ENCODE peak calls at places on chromosomes 4 and X, in four cellular contexts. One of them, this sample, is unnamed. For H3K4me1 and H3K27me3, the result is how much of the 10 kb centered on the place peaks cover.

GRCh38 chr4:11312389-11312788 is 116.3 kb downstream of the HS3ST1 start:
- DNase-seq in GM23248: no peak
- DNase-seq in colonic mucosa: no peak
- DNase-seq in tibial nerve: no peak
- DNase-seq in this sample: no peak

GRCh38 chrX:27186671-27187070 is 276.5 kb downstream of the PPP4R3C start:
- DNase-seq in GM23248: peak
- DNase-seq in colonic mucosa: no peak
- DNase-seq in tibial nerve: no peak
- DNase-seq in this sample: peak

GRCh38 chr4:30718889-30719252 is 1.3 kb upstream of the PCDH7 start:
- DNase-seq in GM23248: peak
- DNase-seq in colonic mucosa: no peak
- DNase-seq in tibial nerve: no peak
- DNase-seq in this sample: no peak

GRCh38 chr4:2534904-2535385 is 1.5 kb upstream of the FAM193A start:
- DNase-seq in GM23248: peak
- DNase-seq in colonic mucosa: no peak
- DNase-seq in tibial nerve: no peak
- DNase-seq in this sample: no peak

GRCh38 chrX:21943460-21944135 is 3.1 kb downstream of the SMS start:
- DNase-seq in GM23248: peak
- DNase-seq in colonic mucosa: no peak
- DNase-seq in tibial nerve: no peak
- DNase-seq in this sample: no peak

GRCh38 chrX:95950679-95951078 is 734.0 kb upstream of the DIAPH2 start:
- DNase-seq in GM23248: no peak
- DNase-seq in colonic mucosa: no peak
- DNase-seq in tibial nerve: no peak
- DNase-seq in this sample: no peak

GRCh38 chr4:82792912-82793649 is 5.5 kb downstream of the SCD5 start:
- DNase-seq in GM23248: peak
- DNase-seq in colonic mucosa: no peak
- DNase-seq in tibial nerve: no peak
- DNase-seq in this sample: no peak

GRCh38 chr4:116942315-116942714 is 143.1 kb downstream of the TRAM1L1 start:
- DNase-seq in GM23248: no peak
- DNase-seq in colonic mucosa: no peak
- DNase-seq in tibial nerve: no peak
- DNase-seq in this sample: no peak

GRCh38 chr4:623914-624626 is 1.3 kb upstream of the PDE6B start:
- DNase-seq in GM23248: peak
- DNase-seq in colonic mucosa: no peak
- DNase-seq in tibial nerve: no peak
- DNase-seq in this sample: no peak

GRCh38 chr4:94262163-94263016 is 54.7 kb downstream of the SMARCAD1 start:
- DNase-seq in GM23248: no peak
- DNase-seq in colonic mucosa: no peak
- DNase-seq in tibial nerve: no peak
- DNase-seq in this sample: no peak

GRCh38 chrX:13064599-13065143 is 20.3 kb upstream of the FAM9C start:
- DNase-seq in GM23248: peak
- DNase-seq in colonic mucosa: no peak
- DNase-seq in tibial nerve: no peak
- DNase-seq in this sample: no peak

GRCh38 chrX:148573119-148573518 is 72.7 kb downstream of the AFF2 start:
- DNase-seq in GM23248: no peak
- DNase-seq in colonic mucosa: no peak
- DNase-seq in tibial nerve: no peak
- DNase-seq in this sample: no peak

GRCh38 chr4:181998588-181998987 is 244.6 kb upstream of the TENM3 start:
- DNase-seq in GM23248: no peak
- DNase-seq in colonic mucosa: no peak
- DNase-seq in tibial nerve: no peak
- DNase-seq in this sample: no peak

GRCh38 chr4:6275351-6275750 is 5.7 kb downstream of the WFS1 start:
- DNase-seq in GM23248: no peak
- DNase-seq in colonic mucosa: no peak
- DNase-seq in tibial nerve: no peak
- DNase-seq in this sample: no peak

GRCh38 chr4:128228021-128228571 is 59.5 kb downstream of the PGRMC2 start:
- DNase-seq in GM23248: no peak
- DNase-seq in colonic mucosa: no peak
- DNase-seq in tibial nerve: no peak
- DNase-seq in this sample: no peak

GRCh38 chr4:30722916-30723270 is 2.7 kb downstream of the PCDH7 start:
- DNase-seq in GM23248: no peak
- DNase-seq in colonic mucosa: peak
- DNase-seq in tibial nerve: no peak
- DNase-seq in this sample: no peak

GRCh38 chr4:84968936-84969335 is 2.4 kb upstream of the WDFY3 start:
- DNase-seq in GM23248: no peak
- DNase-seq in colonic mucosa: no peak
- DNase-seq in tibial nerve: no peak
- DNase-seq in this sample: no peak

GRCh38 chr4:2321279-2322196 is 59.6 kb upstream of the MXD4 start:
- DNase-seq in GM23248: no peak
- DNase-seq in colonic mucosa: no peak
- DNase-seq in tibial nerve: no peak
- DNase-seq in this sample: no peak

GRCh38 chrX:71609095-71609750 is 9.1 kb downstream of the CXCR3 start:
- DNase-seq in GM23248: no peak
- DNase-seq in colonic mucosa: no peak
- DNase-seq in tibial nerve: no peak
- DNase-seq in this sample: no peak

DNA sequence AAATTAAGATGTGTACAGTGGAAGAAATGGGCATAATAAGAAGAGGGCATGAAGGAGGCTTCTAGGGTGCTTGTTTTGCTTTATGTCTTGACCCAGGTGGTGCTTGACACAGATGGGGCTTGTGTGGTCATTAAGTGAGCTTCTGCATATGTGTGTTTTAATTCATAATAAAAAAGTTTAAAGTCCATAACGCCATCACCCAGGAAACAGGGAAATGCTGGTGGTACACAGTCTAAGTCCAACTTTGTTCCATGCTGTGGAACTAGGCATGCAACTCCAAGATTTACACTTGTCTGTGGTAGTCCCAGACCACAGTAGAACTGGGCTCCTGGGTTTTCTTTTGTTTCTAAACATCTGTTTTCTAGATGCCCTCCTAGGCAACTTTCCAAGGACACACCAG is 511.9 kb downstream of the MID1IP1 start:
- DNase-seq in GM23248: no peak
- DNase-seq in colonic mucosa: no peak
- DNase-seq in tibial nerve: no peak
- DNase-seq in this sample: no peak
- H3K4me1 ChIP-seq in GM23248: under half
- H3K4me1 ChIP-seq in colonic mucosa: under half
- H3K4me1 ChIP-seq in tibial nerve: under half
- H3K4me1 ChIP-seq in this sample: under half

DNA sequence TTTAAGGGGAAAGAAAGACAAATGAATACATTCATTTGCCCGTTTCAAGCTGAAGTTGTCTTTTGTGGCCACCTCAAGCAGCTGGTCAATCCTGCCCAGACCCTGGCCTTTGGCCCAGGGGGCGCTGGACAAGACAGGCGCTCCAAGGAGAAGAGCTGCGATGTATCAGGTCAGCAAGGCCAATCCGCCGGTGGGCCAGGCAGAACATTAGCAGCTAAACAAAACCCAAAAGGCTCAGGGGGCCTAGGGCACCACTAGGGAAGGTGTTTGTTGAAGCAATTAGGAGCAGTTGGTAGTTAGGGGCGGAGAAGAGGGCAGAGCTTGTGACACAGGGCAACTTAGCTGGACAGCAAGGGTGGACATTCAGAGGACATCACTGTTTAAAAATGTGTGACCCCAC is 60.8 kb upstream of the TMEM33 start:
- DNase-seq in GM23248: no peak
- DNase-seq in colonic mucosa: no peak
- DNase-seq in tibial nerve: no peak
- DNase-seq in this sample: no peak
- H3K27me3 ChIP-seq in GM23248: half or more
- H3K27me3 ChIP-seq in colonic mucosa: under half
- H3K27me3 ChIP-seq in tibial nerve: half or more
- H3K27me3 ChIP-seq in this sample: half or more

GRCh38 chr4:133150643-133151300 is 1.7 kb downstream of the PCDH10 start:
- DNase-seq in GM23248: peak
- DNase-seq in colonic mucosa: no peak
- DNase-seq in tibial nerve: no peak
- DNase-seq in this sample: no peak

GRCh38 chr4:133149364-133149695 is 236 bp downstream of the PCDH10 start:
- DNase-seq in GM23248: no peak
- DNase-seq in colonic mucosa: no peak
- DNase-seq in tibial nerve: no peak
- DNase-seq in this sample: no peak

GRCh38 chr4:133151301-133151680 is 2.2 kb downstream of the PCDH10 start:
- DNase-seq in GM23248: peak
- DNase-seq in colonic mucosa: no peak
- DNase-seq in tibial nerve: no peak
- DNase-seq in this sample: no peak

GRCh38 chr4:133148690-133149363 is at the start of gene PCDH10:
- DNase-seq in GM23248: peak
- DNase-seq in colonic mucosa: peak
- DNase-seq in tibial nerve: peak
- DNase-seq in this sample: peak

DNA sequence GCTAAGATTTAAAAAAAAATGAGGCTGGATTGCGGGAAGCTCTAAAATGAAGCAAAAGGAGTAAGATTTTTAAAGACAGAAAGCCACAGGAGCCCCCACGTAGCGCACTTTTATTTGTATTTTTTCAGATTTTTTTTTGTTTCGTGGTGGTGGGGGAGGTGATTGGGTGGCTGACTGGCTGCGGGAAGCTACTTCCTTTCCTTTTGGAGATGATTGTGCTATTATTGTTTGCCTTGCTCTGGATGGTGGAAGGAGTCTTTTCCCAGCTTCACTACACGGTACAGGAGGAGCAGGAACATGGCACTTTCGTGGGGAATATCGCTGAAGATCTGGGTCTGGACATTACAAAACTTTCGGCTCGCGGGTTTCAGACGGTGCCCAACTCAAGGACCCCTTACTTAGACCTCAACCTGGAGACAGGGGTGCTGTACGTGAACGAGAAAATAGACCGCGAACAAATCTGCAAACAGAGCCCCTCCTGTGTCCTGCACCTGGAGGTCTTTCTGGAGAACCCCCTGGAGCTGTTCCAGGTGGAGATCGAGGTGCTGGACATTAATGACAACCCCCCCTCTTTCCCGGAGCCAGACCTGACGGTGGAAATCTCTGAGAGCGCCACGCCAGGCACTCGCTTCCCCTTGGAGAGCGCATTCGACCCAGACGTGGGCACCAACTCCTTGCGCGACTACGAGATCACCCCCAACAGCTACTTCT is 993 bp downstream of the PCDH10 start:
- DNase-seq in GM23248: no peak
- DNase-seq in colonic mucosa: no peak
- DNase-seq in tibial nerve: no peak
- DNase-seq in this sample: no peak
- H3K4me1 ChIP-seq in GM23248: under half
- H3K4me1 ChIP-seq in colonic mucosa: under half
- H3K4me1 ChIP-seq in tibial nerve: under half
- H3K4me1 ChIP-seq in this sample: under half

GRCh38 chr4:183345261-183345660 is 23.0 kb upstream of the CLDN24 start:
- DNase-seq in GM23248: no peak
- DNase-seq in colonic mucosa: no peak
- DNase-seq in tibial nerve: no peak
- DNase-seq in this sample: no peak
- H3K27me3 ChIP-seq in GM23248: under half
- H3K27me3 ChIP-seq in colonic mucosa: under half
- H3K27me3 ChIP-seq in tibial nerve: under half
- H3K27me3 ChIP-seq in this sample: under half

DNA sequence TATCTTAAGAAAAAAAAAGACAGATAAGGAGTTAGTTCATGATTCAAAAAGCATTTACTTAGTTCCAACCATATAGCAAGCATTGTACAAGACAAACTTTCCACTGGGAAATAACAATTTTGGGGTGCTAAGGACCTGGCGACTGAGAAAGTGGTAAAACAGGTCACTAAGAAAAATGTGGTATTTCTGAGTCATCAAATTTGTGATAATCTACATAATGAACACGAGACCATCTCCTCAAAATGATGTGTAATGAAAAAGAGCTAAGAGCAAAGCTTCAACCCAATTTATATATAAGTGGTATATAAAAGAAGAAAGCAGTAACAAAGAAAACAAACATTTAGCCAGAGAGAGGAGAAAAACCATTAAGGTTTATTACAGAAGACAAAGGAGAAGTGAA is 72.3 kb downstream of the FBXW7 start:
- DNase-seq in GM23248: no peak
- DNase-seq in colonic mucosa: no peak
- DNase-seq in tibial nerve: no peak
- DNase-seq in this sample: no peak
- H3K4me1 ChIP-seq in GM23248: under half
- H3K4me1 ChIP-seq in colonic mucosa: under half
- H3K4me1 ChIP-seq in tibial nerve: under half
- H3K4me1 ChIP-seq in this sample: under half

DNA sequence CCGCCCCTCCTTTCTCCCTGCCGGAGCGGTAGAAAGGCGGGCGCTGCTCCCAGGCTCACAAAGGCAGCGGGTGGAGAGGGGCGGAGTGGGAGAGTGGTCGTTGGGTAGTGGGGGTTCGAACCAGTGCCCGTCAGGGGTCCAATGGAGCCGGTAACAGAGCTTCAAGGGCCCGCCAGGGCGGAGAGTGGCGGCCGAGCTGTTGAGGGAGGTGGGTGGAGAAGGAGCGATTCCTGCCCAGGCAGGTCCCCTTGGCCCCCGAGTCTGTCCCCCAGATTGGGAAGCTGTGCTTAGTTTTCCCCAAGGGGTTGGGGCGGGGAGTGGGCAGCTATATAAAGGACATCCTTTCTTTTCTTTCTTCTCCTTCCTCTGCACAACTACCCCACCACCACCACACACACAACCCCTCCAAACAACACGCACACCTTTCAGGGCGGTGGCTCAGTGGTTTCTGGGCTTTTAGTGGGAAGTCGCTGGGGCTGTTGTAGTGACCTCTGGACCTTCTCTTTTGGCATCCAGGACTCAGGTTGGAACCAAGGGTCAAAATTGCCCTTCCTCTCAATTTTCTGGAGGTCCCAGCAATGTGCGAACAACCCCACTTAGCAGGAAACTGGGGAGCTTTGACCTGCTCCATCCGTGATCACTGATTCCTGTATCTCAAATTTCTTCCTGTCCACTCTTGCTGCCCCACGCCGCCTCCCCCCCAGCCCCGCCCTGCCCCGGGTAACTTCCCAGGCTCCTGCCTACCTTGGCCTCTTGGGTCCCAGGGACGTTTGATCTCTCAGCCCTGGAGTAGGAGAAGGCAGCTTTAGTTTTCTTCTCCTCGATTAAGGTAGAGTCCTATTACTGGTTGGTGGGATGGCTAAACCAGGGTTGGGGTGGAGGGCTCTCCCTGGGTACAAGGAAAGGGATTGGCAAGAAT is 1.9 kb downstream of the EFNB1 start:
- DNase-seq in GM23248: no peak
- DNase-seq in colonic mucosa: peak
- DNase-seq in tibial nerve: no peak
- DNase-seq in this sample: no peak
- H3K27me3 ChIP-seq in GM23248: under half
- H3K27me3 ChIP-seq in colonic mucosa: under half
- H3K27me3 ChIP-seq in tibial nerve: under half
- H3K27me3 ChIP-seq in this sample: half or more

This sample was measured in iPS DF 6.9.